ENCODE peak calls at places on chromosomes 6 and 20, in six cellular contexts. N is breast epithelium, K is esophagus muscularis mucosa, R is GM12878, G is suprapubic skin, H is HL-60. W is an unnamed sample.

GRCh38 chr6:109457596-109457996 is 2.0 kb upstream of the MICAL1 start:
- DNase-seq in N (no peak), K (no peak), R (no peak), G (no peak), H (no peak), W (no peak)

GRCh38 chr6:132765560-132765959 is 7.9 kb upstream of the VNN2 start:
- DNase-seq in N (no peak), K (no peak), R (no peak), G (no peak), H (no peak), W (no peak)

GRCh38 chr6:117547688-117548621 is 54.4 kb downstream of the GOPC start:
- DNase-seq in N (no peak), K (no peak), R (no peak), G (peak; percentile 73), H (no peak), W (peak; percentile 89)

GRCh38 chr6:22884441-22884840 is 315.1 kb downstream of the HDGFL1 start:
- DNase-seq in N (no peak), K (no peak), R (no peak), G (no peak), H (no peak), W (no peak)

GRCh38 chr20:33693741-33694645 is 7.8 kb upstream of the E2F1 start:
- DNase-seq in N (no peak), K (no peak), R (no peak), G (no peak), H (no peak), W (peak; percentile 46)

GRCh38 chr6:115945306-115945705 is 115.4 kb downstream of the FRK start:
- DNase-seq in N (no peak), K (no peak), R (no peak), G (no peak), H (no peak), W (no peak)

GRCh38 chr6:161079566-161080262 is 88.1 kb downstream of the MAP3K4 start:
- DNase-seq in N (no peak), K (no peak), R (no peak), G (no peak), H (no peak), W (no peak)

GRCh38 chr6:111534366-111534765 is 51.3 kb upstream of the REV3L start:
- DNase-seq in N (peak; percentile 72), K (no peak), R (no peak), G (no peak), H (peak; percentile 80), W (peak; percentile 65)

GRCh38 chr6:56624046-56624727 is 18.5 kb downstream of the DST start:
- DNase-seq in N (no peak), K (no peak), R (no peak), G (no peak), H (no peak), W (no peak)

GRCh38 chr20:25128649-25129048 is 46.7 kb upstream of the VSX1 start:
- DNase-seq in N (no peak), K (peak; percentile 45), R (no peak), G (no peak), H (no peak), W (no peak)
- TF ChIP-seq POLR2AphosphoS5 in N (no peak), K (no peak), R (no peak), G (no peak), H (no peak), W (no peak)

GRCh38 chr6:150844371-150844770 is 21.1 kb upstream of the MTHFD1L start:
- DNase-seq in N (no peak), K (no peak), R (no peak), G (no peak), H (no peak), W (no peak)
- TF ChIP-seq POLR2AphosphoS5 in N (no peak), K (no peak), R (no peak), G (no peak), H (no peak), W (no peak)

GRCh38 chr20:44142416-44142815 is 44.6 kb downstream of the JPH2 start:
- DNase-seq in N (no peak), K (no peak), R (no peak), G (no peak), H (no peak), W (no peak)

GRCh38 chr20:44143896-44144295 is 43.1 kb downstream of the JPH2 start:
- DNase-seq in N (no peak), K (no peak), R (no peak), G (no peak), H (no peak), W (no peak)

GRCh38 chr20:44141873-44142272 is 45.1 kb downstream of the JPH2 start:
- DNase-seq in N (no peak), K (no peak), R (no peak), G (no peak), H (no peak), W (no peak)

DNA sequence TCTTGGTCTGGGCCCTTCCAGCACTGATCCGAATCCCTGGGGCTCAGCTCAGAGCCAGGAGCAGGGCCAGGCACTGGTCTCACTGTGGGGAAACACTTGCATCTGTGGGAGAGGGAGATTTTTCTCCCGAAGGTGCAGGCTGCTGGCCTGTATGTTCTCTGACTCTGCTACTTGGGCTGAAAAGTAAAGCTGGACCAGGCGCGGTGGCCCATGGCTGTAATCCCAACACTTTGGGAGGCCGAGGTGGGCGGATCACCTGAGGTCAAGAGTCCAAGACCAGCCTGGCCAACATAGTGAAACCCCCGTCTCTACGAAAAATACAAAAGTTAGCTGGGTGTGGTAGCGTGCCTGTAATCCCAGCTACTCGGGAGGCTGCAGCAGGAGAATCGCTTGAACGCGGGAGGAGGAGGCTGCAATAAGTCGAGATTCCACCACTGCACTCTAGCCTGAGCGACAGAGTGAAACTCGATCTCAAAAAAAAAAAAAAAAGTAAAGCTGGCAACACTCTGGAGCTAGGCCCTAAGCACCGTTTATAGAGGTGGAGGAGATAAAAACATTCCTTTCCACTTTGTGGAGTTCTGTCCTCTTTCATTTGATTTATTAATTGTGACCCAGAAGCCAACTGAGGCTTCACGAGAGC is 41.7 kb downstream of the JPH2 start:
- DNase-seq in N (no peak), K (no peak), R (no peak), G (no peak), H (no peak), W (no peak)
- TF ChIP-seq POLR2AphosphoS5 in N (no peak), K (peak; percentile 48), R (no peak), G (no peak), H (no peak), W (no peak)

GRCh38 chr6:13447949-13448724 is 39.3 kb downstream of the GFOD1 start:
- DNase-seq in N (no peak), K (no peak), R (no peak), G (no peak), H (peak; percentile 82), W (peak; percentile 82)

GRCh38 chr6:13446371-13446770 is 41.0 kb downstream of the GFOD1 start:
- DNase-seq in N (no peak), K (no peak), R (no peak), G (no peak), H (no peak), W (no peak)

GRCh38 chr6:13444604-13445003 is 42.8 kb downstream of the GFOD1 start:
- DNase-seq in N (no peak), K (no peak), R (no peak), G (no peak), H (no peak), W (no peak)

GRCh38 chr6:13445744-13446115 is 41.7 kb downstream of the GFOD1 start:
- DNase-seq in N (no peak), K (no peak), R (no peak), G (no peak), H (no peak), W (no peak)

GRCh38 chr6:13445005-13445743 is 42.2 kb downstream of the GFOD1 start:
- DNase-seq in N (peak; percentile 63), K (no peak), R (no peak), G (peak; percentile 73), H (peak; percentile 73), W (peak; percentile 62)
- TF ChIP-seq POLR2AphosphoS5 in N (no peak), K (no peak), R (no peak), G (no peak), H (peak; percentile 18), W (no peak)